ENCODE peak calls at places on chromosomes 1 and 21, in nine cellular contexts. One of them, this sample, is unnamed.

GRCh38 chr1:10508511-10508951 is 33.8 kb downstream of the PEX14 start:
- DNase-seq in MM.1S: no peak
- DNase-seq in GM23338: peak; percentile 86
- DNase-seq in hepatocyte: no peak
- DNase-seq in GM23248: no peak
- DNase-seq in PC-3: no peak
- DNase-seq in HCT116: no peak
- DNase-seq in neural progenitor cell: peak; percentile 69
- DNase-seq in SK-N-SH: peak; percentile 54
- DNase-seq in this sample: no peak

GRCh38 chr1:18480315-18481189 is at the start of gene KLHDC7A:
- DNase-seq in SK-N-SH: no peak
- DNase-seq in GM23338: peak; percentile 94
- DNase-seq in HCT116: no peak
- DNase-seq in hepatocyte: peak; percentile 84
- DNase-seq in PC-3: peak; percentile 35
- DNase-seq in neural progenitor cell: peak; percentile 75
- DNase-seq in MM.1S: no peak
- DNase-seq in GM23248: no peak
- DNase-seq in this sample: peak; percentile 28

GRCh38 chr1:197787056-197787455 is 11.8 kb upstream of the DENND1B start:
- DNase-seq in neural progenitor cell: no peak
- DNase-seq in GM23338: no peak
- DNase-seq in SK-N-SH: no peak
- DNase-seq in GM23248: peak; percentile 87
- DNase-seq in PC-3: peak; percentile 64
- DNase-seq in MM.1S: no peak
- DNase-seq in HCT116: no peak
- DNase-seq in hepatocyte: no peak
- DNase-seq in this sample: no peak

GRCh38 chr1:27408151-27408550 is 15.7 kb downstream of the GPR3 start:
- DNase-seq in PC-3: no peak
- DNase-seq in HCT116: no peak
- DNase-seq in GM23248: no peak
- DNase-seq in hepatocyte: no peak
- DNase-seq in GM23338: no peak
- DNase-seq in neural progenitor cell: no peak
- DNase-seq in MM.1S: no peak
- DNase-seq in SK-N-SH: no peak
- DNase-seq in this sample: no peak

GRCh38 chr1:71641013-71641412 is 560.2 kb upstream of the ZRANB2 start:
- DNase-seq in MM.1S: no peak
- DNase-seq in HCT116: no peak
- DNase-seq in GM23248: no peak
- DNase-seq in GM23338: no peak
- DNase-seq in SK-N-SH: no peak
- DNase-seq in neural progenitor cell: no peak
- DNase-seq in hepatocyte: no peak
- DNase-seq in PC-3: no peak
- DNase-seq in this sample: no peak

GRCh38 chr1:91799863-91800262 is 86.1 kb downstream of the TGFBR3 start:
- DNase-seq in neural progenitor cell: no peak
- DNase-seq in HCT116: no peak
- DNase-seq in hepatocyte: no peak
- DNase-seq in GM23248: no peak
- DNase-seq in GM23338: no peak
- DNase-seq in SK-N-SH: no peak
- DNase-seq in MM.1S: no peak
- DNase-seq in PC-3: no peak
- DNase-seq in this sample: no peak

GRCh38 chr1:100834779-100835645 is 59.6 kb downstream of the EXTL2 start:
- DNase-seq in hepatocyte: no peak
- DNase-seq in GM23248: peak; percentile 34
- DNase-seq in neural progenitor cell: peak; percentile 9
- DNase-seq in HCT116: peak; percentile 29
- DNase-seq in GM23338: peak; percentile 74
- DNase-seq in MM.1S: no peak
- DNase-seq in PC-3: peak; percentile 33
- DNase-seq in SK-N-SH: peak; percentile 7
- DNase-seq in this sample: peak; percentile 24

GRCh38 chr21:33491373-33492102 is at the start of gene DNAJC28:
- DNase-seq in hepatocyte: peak; percentile 97
- DNase-seq in MM.1S: peak; percentile 95
- DNase-seq in GM23338: peak; percentile 99
- DNase-seq in neural progenitor cell: peak; percentile 98
- DNase-seq in SK-N-SH: peak; percentile 96
- DNase-seq in GM23248: peak; percentile 96
- DNase-seq in PC-3: peak; percentile 95
- DNase-seq in HCT116: peak; percentile 85
- DNase-seq in this sample: peak; percentile 96

GRCh38 chr21:43696214-43696613 is 22.7 kb upstream of the PDXK start:
- DNase-seq in HCT116: no peak
- DNase-seq in hepatocyte: no peak
- DNase-seq in GM23338: no peak
- DNase-seq in GM23248: no peak
- DNase-seq in PC-3: no peak
- DNase-seq in MM.1S: no peak
- DNase-seq in SK-N-SH: no peak
- DNase-seq in neural progenitor cell: no peak
- DNase-seq in this sample: no peak

GRCh38 chr1:158286487-158286886 is 3.2 kb upstream of the CD1C start:
- DNase-seq in HCT116: no peak
- DNase-seq in GM23338: no peak
- DNase-seq in GM23248: no peak
- DNase-seq in PC-3: no peak
- DNase-seq in hepatocyte: no peak
- DNase-seq in SK-N-SH: no peak
- DNase-seq in neural progenitor cell: no peak
- DNase-seq in MM.1S: no peak
- DNase-seq in this sample: no peak

GRCh38 chr21:16294128-16294527 is 564.3 kb downstream of the USP25 start:
- DNase-seq in PC-3: no peak
- DNase-seq in neural progenitor cell: no peak
- DNase-seq in SK-N-SH: no peak
- DNase-seq in GM23338: no peak
- DNase-seq in hepatocyte: no peak
- DNase-seq in MM.1S: no peak
- DNase-seq in GM23248: no peak
- DNase-seq in HCT116: no peak
- DNase-seq in this sample: no peak

DNA sequence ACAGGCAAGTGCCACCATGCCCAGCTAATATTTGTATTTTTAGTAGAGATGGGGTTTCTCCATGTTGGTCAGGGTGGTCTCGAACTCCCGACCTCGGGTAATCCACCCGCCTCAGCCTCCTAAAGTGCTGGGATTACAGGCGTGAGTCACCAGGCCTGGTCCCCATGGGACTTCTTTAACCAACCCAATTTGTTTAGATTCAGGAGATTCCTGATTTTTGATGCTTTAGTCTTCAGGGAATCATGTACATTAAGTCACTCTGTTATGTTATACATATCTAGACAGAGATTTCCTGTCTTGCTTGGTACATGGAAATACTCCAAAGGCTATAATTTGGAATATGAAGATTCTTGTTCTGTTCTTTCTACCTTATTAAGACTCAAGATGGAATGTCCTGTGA is 202.4 kb upstream of the L1TD1 start:
- DNase-seq in GM23248: no peak
- DNase-seq in HCT116: no peak
- DNase-seq in MM.1S: no peak
- DNase-seq in PC-3: no peak
- DNase-seq in SK-N-SH: no peak
- DNase-seq in hepatocyte: no peak
- DNase-seq in GM23338: no peak
- DNase-seq in neural progenitor cell: no peak
- DNase-seq in this sample: no peak
- H3K4me1 ChIP-seq in GM23248: peaks cover 6% of the 10 kb centered on the region
- H3K4me1 ChIP-seq in HCT116: no peaks in the 10 kb centered on the region
- H3K4me1 ChIP-seq in MM.1S: no peaks in the 10 kb centered on the region
- H3K4me1 ChIP-seq in PC-3: peaks cover 22% of the 10 kb centered on the region
- H3K4me1 ChIP-seq in SK-N-SH: no peaks in the 10 kb centered on the region
- H3K4me1 ChIP-seq in hepatocyte: no peaks in the 10 kb centered on the region
- H3K4me1 ChIP-seq in GM23338: no peaks in the 10 kb centered on the region
- H3K4me1 ChIP-seq in neural progenitor cell: no peaks in the 10 kb centered on the region
- H3K4me1 ChIP-seq in this sample: no peaks in the 10 kb centered on the region

DNA sequence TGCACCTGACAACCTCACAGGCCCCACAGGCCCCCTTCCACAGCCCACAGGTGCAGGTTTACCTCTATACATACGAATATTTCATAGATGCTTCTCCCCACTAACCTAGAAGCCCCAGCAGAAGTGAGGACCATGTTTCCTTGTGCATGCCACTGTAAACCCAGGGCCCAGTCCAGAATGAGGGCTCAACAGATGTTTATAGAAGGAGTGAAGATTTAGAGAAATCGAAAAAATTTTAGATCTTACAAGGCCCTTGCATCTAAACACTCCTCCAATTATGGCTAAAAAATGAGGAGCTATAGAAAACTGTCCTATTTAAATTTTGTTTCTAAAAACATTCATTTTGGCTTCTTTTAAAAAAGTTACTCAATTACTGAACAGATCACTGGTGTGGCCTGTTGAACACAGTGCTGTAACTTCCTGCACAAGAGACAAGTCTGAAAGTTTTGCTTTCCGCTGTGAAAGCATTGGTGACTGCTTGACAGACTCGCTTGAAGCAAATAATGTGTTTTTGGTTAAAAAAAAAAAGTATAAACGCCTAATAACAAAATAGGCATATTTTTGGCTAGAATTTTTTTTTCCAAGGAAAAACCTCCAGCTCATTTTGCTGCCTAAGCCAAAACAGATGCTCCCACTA is 1.2 kb downstream of the ABCB10 start:
- DNase-seq in GM23248: peak; percentile 64
- DNase-seq in SK-N-SH: no peak
- DNase-seq in hepatocyte: peak; percentile 29
- DNase-seq in HCT116: no peak
- DNase-seq in PC-3: peak; percentile 32
- DNase-seq in MM.1S: peak; percentile 79
- DNase-seq in GM23338: no peak
- DNase-seq in neural progenitor cell: no peak
- DNase-seq in this sample: peak; percentile 56
- H3K4me3 ChIP-seq in GM23248: peak overlapping the region; percentile 98
- H3K4me3 ChIP-seq in SK-N-SH: peak overlapping the region; percentile 72
- H3K4me3 ChIP-seq in hepatocyte: peak overlapping the region; percentile 56
- H3K4me3 ChIP-seq in HCT116: peak overlapping the region; percentile 84
- H3K4me3 ChIP-seq in PC-3: peak overlapping the region; percentile 91
- H3K4me3 ChIP-seq in MM.1S: peak overlapping the region; percentile 74
- H3K4me3 ChIP-seq in GM23338: peak overlapping the region; percentile 86
- H3K4me3 ChIP-seq in neural progenitor cell: peak overlapping the region; percentile 78
- H3K4me3 ChIP-seq in this sample: peak overlapping the region; percentile 79

DNA sequence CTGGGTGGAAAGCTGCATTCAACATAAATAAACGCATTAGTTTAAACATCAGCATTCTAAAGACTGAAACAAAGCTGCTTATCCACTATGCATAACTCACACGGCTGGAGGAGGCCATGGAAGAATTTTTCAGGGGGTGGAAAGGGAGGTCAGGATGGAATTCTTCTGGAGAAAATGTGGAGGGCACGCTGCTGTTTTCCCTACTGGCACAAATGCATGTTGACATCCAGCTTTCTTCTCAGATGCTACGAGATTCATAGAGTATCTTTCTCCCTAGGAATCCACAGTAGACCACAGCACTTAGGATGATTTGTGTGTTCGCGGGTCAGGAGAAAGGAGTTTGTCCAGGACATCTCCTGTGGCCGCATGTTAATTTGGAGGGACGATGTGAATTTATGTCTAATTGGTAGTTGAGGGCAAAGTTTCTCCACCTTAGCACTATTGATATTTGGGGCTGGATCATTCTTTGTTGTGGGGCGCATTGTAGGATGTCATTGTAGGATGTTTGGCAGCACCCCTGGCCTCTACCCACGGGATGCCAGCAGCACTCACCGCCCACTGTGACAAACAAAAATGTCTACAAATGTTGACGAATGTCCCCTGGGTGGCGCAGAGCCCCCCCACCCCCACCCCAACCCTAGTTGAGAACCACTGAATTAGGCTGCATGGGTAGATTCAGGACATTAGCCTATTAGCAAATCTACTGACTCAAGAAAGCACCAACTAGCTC is 86.5 kb upstream of the KAZN start:
- DNase-seq in PC-3: no peak
- DNase-seq in HCT116: no peak
- DNase-seq in GM23248: no peak
- DNase-seq in neural progenitor cell: no peak
- DNase-seq in hepatocyte: peak; percentile 13
- DNase-seq in GM23338: no peak
- DNase-seq in MM.1S: no peak
- DNase-seq in SK-N-SH: no peak
- DNase-seq in this sample: no peak
- TF ChIP-seq EZH2phosphoT487 in PC-3: no peak
- TF ChIP-seq EZH2phosphoT487 in HCT116: no peak
- TF ChIP-seq EZH2phosphoT487 in GM23248: no peak
- TF ChIP-seq EZH2phosphoT487 in neural progenitor cell: no peak
- TF ChIP-seq EZH2phosphoT487 in hepatocyte: no peak
- TF ChIP-seq EZH2phosphoT487 in GM23338: no peak
- TF ChIP-seq EZH2phosphoT487 in MM.1S: no peak
- TF ChIP-seq EZH2phosphoT487 in SK-N-SH: no peak
- TF ChIP-seq EZH2phosphoT487 in this sample: no peak

GRCh38 chr1:218377143-218377660 is 32.1 kb downstream of the TGFB2 start:
- DNase-seq in PC-3: peak; percentile 100
- DNase-seq in neural progenitor cell: no peak
- DNase-seq in HCT116: peak; percentile 76
- DNase-seq in GM23338: no peak
- DNase-seq in GM23248: peak; percentile 93
- DNase-seq in SK-N-SH: no peak
- DNase-seq in MM.1S: peak; percentile 86
- DNase-seq in hepatocyte: no peak
- DNase-seq in this sample: no peak

GRCh38 chr1:218371927-218372672 is 27.0 kb downstream of the TGFB2 start:
- DNase-seq in hepatocyte: no peak
- DNase-seq in SK-N-SH: no peak
- DNase-seq in GM23338: no peak
- DNase-seq in neural progenitor cell: no peak
- DNase-seq in HCT116: no peak
- DNase-seq in MM.1S: no peak
- DNase-seq in GM23248: peak; percentile 41
- DNase-seq in PC-3: no peak
- DNase-seq in this sample: no peak

GRCh38 chr1:218374972-218375371 is 29.8 kb downstream of the TGFB2 start:
- DNase-seq in hepatocyte: no peak
- DNase-seq in HCT116: no peak
- DNase-seq in PC-3: peak; percentile 85
- DNase-seq in GM23338: no peak
- DNase-seq in MM.1S: no peak
- DNase-seq in SK-N-SH: no peak
- DNase-seq in neural progenitor cell: no peak
- DNase-seq in GM23248: peak; percentile 27
- DNase-seq in this sample: no peak

GRCh38 chr1:218376722-218377121 is 31.6 kb downstream of the TGFB2 start:
- DNase-seq in MM.1S: no peak
- DNase-seq in PC-3: peak; percentile 72
- DNase-seq in neural progenitor cell: no peak
- DNase-seq in GM23338: no peak
- DNase-seq in hepatocyte: no peak
- DNase-seq in GM23248: no peak
- DNase-seq in HCT116: no peak
- DNase-seq in SK-N-SH: no peak
- DNase-seq in this sample: no peak

DNA sequence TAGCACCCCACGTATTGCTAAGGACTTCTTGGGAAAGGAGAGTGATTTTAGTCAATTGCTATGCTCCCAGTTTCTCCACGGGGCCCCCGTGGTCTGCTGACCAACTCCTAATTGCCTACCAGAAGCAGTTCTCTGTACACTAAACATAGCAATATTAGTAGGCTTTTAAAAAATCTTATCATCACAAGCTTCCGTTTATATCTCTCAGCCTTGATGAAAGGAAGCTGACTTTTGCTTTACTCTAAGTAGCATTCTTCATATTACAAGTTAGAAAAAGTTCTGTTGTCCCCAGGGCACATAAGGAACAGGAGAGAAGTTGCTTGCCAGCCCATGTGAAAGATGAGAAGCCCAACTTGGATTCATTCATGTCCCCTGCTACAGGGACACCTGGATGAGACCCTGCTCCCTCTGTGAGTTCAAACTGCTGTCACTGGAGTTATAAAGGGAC is 29.3 kb downstream of the TGFB2 start:
- DNase-seq in MM.1S: no peak
- DNase-seq in hepatocyte: no peak
- DNase-seq in HCT116: no peak
- DNase-seq in SK-N-SH: no peak
- DNase-seq in GM23338: no peak
- DNase-seq in PC-3: peak; percentile 65
- DNase-seq in GM23248: peak; percentile 27
- DNase-seq in neural progenitor cell: no peak
- DNase-seq in this sample: no peak
- H3K4me1 ChIP-seq in MM.1S: peaks cover 18% of the 10 kb centered on the region
- H3K4me1 ChIP-seq in hepatocyte: peaks cover 27% of the 10 kb centered on the region
- H3K4me1 ChIP-seq in HCT116: peaks cover 39% of the 10 kb centered on the region
- H3K4me1 ChIP-seq in SK-N-SH: peaks cover 8% of the 10 kb centered on the region
- H3K4me1 ChIP-seq in GM23338: no peaks in the 10 kb centered on the region
- H3K4me1 ChIP-seq in PC-3: peaks cover 81% of the 10 kb centered on the region
- H3K4me1 ChIP-seq in GM23248: peaks cover 52% of the 10 kb centered on the region
- H3K4me1 ChIP-seq in neural progenitor cell: no peaks in the 10 kb centered on the region
- H3K4me1 ChIP-seq in this sample: no peaks in the 10 kb centered on the region

This sample was measured in OCI-LY7.